ENCODE peak calls at places on chromosomes 4 and X, in four cellular contexts. V, Z, T and N are unnamed samples. For H3K4me1, the result is how much of the 10 kb centered on the place peaks cover.

GRCh38 chr4:125368684-125369083 is 53.9 kb downstream of the FAT4 start:
- DNase-seq in T (peak), V (no peak), Z (no peak), N (no peak)

GRCh38 chr4:81714251-81714650 is 242.5 kb upstream of the RASGEF1B start:
- DNase-seq in T (no peak), Z (no peak), V (no peak), N (no peak)

GRCh38 chr4:140252144-140252741 is 98.3 kb upstream of the MAML3 start:
- DNase-seq in V (peak), T (peak), Z (no peak), N (no peak)

GRCh38 chrX:133054761-133055385 is 42.0 kb downstream of the USP26 start:
- DNase-seq in T (no peak), V (no peak), Z (no peak), N (no peak)

GRCh38 chr4:56506110-56506705 is 617 bp downstream of the ARL9 start:
- DNase-seq in Z (no peak), V (no peak), T (peak), N (no peak)

GRCh38 chr4:101022151-101023024 is 324.9 kb downstream of the PPP3CA start:
- DNase-seq in Z (no peak), V (no peak), T (peak), N (no peak)

GRCh38 chrX:134236690-134237362 is at the start of gene CCDC160:
- DNase-seq in Z (peak), T (peak), V (peak), N (peak)

GRCh38 chr4:147928400-147928799 is 196.5 kb downstream of the ARHGAP10 start:
- DNase-seq in Z (no peak), V (no peak), T (no peak), N (no peak)

GRCh38 chr4:181365671-181366070 is 877.5 kb upstream of the TENM3 start:
- DNase-seq in V (no peak), T (no peak), Z (no peak), N (no peak)

GRCh38 chr4:37685726-37686372 is 327 bp downstream of the RELL1 start:
- DNase-seq in Z (peak), T (no peak), V (peak), N (no peak)

GRCh38 chr4:54657556-54658313 is at the start of gene KIT:
- DNase-seq in V (peak), Z (no peak), T (no peak), N (no peak)

GRCh38 chr4:182808673-182809416 is 108.3 kb downstream of the DCTD start:
- DNase-seq in T (peak), V (no peak), Z (no peak), N (peak)

GRCh38 chrX:71543316-71543715 is 10.4 kb downstream of the OGT start:
- DNase-seq in Z (no peak), T (peak), V (no peak), N (no peak)

GRCh38 chrX:132956421-132957210 is 1.8 kb downstream of the HS6ST2 start:
- DNase-seq in T (no peak), Z (no peak), V (no peak), N (no peak)

GRCh38 chrX:3651272-3651671 is 62.2 kb downstream of the PRKX start:
- DNase-seq in V (no peak), Z (no peak), T (no peak), N (peak)

GRCh38 chrX:18883234-18883960 is 100.5 kb downstream of the PHKA2 start:
- DNase-seq in T (no peak), Z (no peak), V (peak), N (no peak)

GRCh38 chr4:152591361-152591760 is 55.5 kb upstream of the FBXW7 start:
- DNase-seq in V (peak), T (peak), Z (no peak), N (no peak)

GRCh38 chr4:178633263-178633662 is 1191.0 kb upstream of the AGA start:
- DNase-seq in T (no peak), V (no peak), Z (no peak), N (no peak)

GRCh38 chrX:41692162-41692749 is 3.5 kb downstream of the GPR34 start:
- DNase-seq in V (no peak), Z (no peak), T (peak), N (no peak)

GRCh38 chr4:92520563-92520962 is 216.8 kb downstream of the GRID2 start:
- DNase-seq in V (no peak), T (no peak), Z (no peak), N (no peak)

GRCh38 chr4:53019485-53020382 is 157.6 kb downstream of the RASL11B start:
- DNase-seq in T (peak), Z (no peak), V (no peak), N (no peak)

GRCh38 chr4:24137596-24137962 is 247.7 kb upstream of the PPARGC1A start:
- DNase-seq in V (no peak), T (no peak), Z (no peak), N (no peak)

GRCh38 chrX:125203737-125204578 is 115.7 kb upstream of the TEX13C start:
- DNase-seq in T (no peak), V (no peak), Z (peak), N (no peak)

GRCh38 chr4:136867465-136867864 is 664.8 kb downstream of the PCDH18 start:
- DNase-seq in V (no peak), Z (no peak), T (no peak), N (no peak)

GRCh38 chrX:129524250-129524850 is 1.1 kb upstream of the SMARCA1 start:
- DNase-seq in T (no peak), V (no peak), Z (no peak), N (no peak)

GRCh38 chrX:48083212-48083611 is 11.8 kb upstream of the ZNF630 start:
- DNase-seq in T (peak), V (no peak), Z (peak), N (peak)

GRCh38 chrX:9163153-9163790 is 129.3 kb upstream of the FAM9B start:
- DNase-seq in Z (no peak), T (peak), V (no peak), N (peak)

GRCh38 chr4:74314944-74315343 is 6.7 kb downstream of the EPGN start:
- DNase-seq in T (no peak), Z (no peak), V (no peak), N (no peak)

GRCh38 chr4:116628598-116628997 is 456.8 kb downstream of the TRAM1L1 start:
- DNase-seq in T (no peak), V (no peak), Z (no peak), N (no peak)

GRCh38 chr4:103306870-103307345 is 108.8 kb upstream of the CENPE start:
- DNase-seq in V (peak), T (no peak), Z (no peak), N (no peak)

GRCh38 chr4:52869656-52870055 is 7.5 kb downstream of the RASL11B start:
- DNase-seq in Z (no peak), T (no peak), V (no peak), N (no peak)

GRCh38 chr4:47913858-47914218 is 545 bp downstream of the NFXL1 start:
- DNase-seq in Z (no peak), T (no peak), V (peak), N (no peak)

GRCh38 chrX:129651756-129652564 is 2.8 kb downstream of the APLN start:
- DNase-seq in V (no peak), T (no peak), Z (no peak), N (no peak)

GRCh38 chrX:153966283-153966688 is 5.3 kb downstream of the HCFC1 start:
- DNase-seq in T (peak), Z (no peak), V (peak), N (no peak)

GRCh38 chrX:139200346-139200745 is 330.2 kb upstream of the F9 start:
- DNase-seq in V (no peak), T (no peak), Z (no peak), N (no peak)

GRCh38 chr4:144695721-144696120 is 49.8 kb downstream of the HHIP start:
- DNase-seq in T (no peak), V (no peak), Z (no peak), N (no peak)

GRCh38 chrX:18793601-18794089 is 86.2 kb downstream of the PPEF1 start:
- DNase-seq in V (no peak), Z (no peak), T (no peak), N (peak)

GRCh38 chr4:69523385-69524132 is 27.9 kb upstream of the UGT2B4 start:
- DNase-seq in Z (no peak), V (no peak), T (peak), N (no peak)

GRCh38 chrX:145393702-145394235 is 146.5 kb downstream of the SPANXN1 start:
- DNase-seq in T (no peak), Z (no peak), V (no peak), N (no peak)

GRCh38 chrX:72121381-72121780 is 10.3 kb downstream of the RTL5 start:
- DNase-seq in V (peak), Z (peak), T (peak), N (peak)

GRCh38 chr4:98659106-98659592 is 738 bp upstream of the TSPAN5 start:
- DNase-seq in Z (no peak), V (no peak), T (peak), N (no peak)

GRCh38 chr4:98659741-98660507 is 1.5 kb upstream of the TSPAN5 start:
- DNase-seq in T (peak), Z (no peak), V (no peak), N (no peak)

GRCh38 chr4:98656443-98656842 is 2.0 kb downstream of the TSPAN5 start:
- DNase-seq in T (no peak), V (no peak), Z (no peak), N (no peak)

GRCh38 chr4:98658287-98659105 is at the start of gene TSPAN5:
- DNase-seq in V (peak), T (peak), Z (peak), N (peak)

GRCh38 chr4:98657531-98658286 is 702 bp downstream of the TSPAN5 start:
- DNase-seq in V (no peak), T (peak), Z (peak), N (peak)
- H3K4me1 ChIP-seq in V (under half), T (under half), Z (under half), N (half or more)

GRCh38 chr4:173192375-173193162 is 24.0 kb downstream of the GALNT7 start:
- DNase-seq in T (no peak), Z (no peak), V (no peak), N (no peak)
- H3K27ac ChIP-seq in T (no peak), Z (no peak), V (no peak), N (no peak)

DNA sequence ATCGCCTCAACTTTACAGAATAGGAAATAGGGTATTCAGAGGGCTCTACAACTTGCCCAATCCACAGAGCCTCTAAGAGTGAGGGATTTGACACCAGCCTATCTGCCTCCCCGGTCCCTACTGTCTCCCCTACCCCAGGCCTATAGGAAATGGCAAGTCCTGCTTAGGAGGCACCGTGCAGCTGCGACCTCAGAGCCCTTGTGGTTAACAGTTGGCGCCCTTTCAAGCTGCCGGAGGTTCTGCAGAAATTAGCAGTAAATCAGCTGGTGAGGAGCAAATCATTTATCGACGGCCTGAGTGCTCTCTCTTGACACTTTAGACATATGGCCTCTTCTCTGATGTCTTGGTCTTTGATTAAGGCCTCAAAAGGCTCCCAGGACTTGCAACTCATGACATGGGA is 96.9 kb downstream of the CLNK start:
- DNase-seq in V (no peak), T (peak), Z (no peak), N (no peak)
- H3K4me1 ChIP-seq in V (under half), T (under half), Z (under half), N (under half)

GRCh38 chr4:173656898-173657297 is 126.9 kb upstream of the HAND2 start:
- DNase-seq in Z (no peak), T (no peak), V (no peak), N (no peak)
- H3K27ac ChIP-seq in Z (no peak), T (no peak), V (no peak), N (no peak)

GRCh38 chr4:6692379-6692778 is 1.3 kb upstream of the S100P start:
- DNase-seq in V (no peak), T (no peak), Z (no peak), N (no peak)

GRCh38 chr4:6692806-6693205 is 872 bp upstream of the S100P start:
- DNase-seq in V (no peak), Z (no peak), T (no peak), N (no peak)

GRCh38 chr4:6694177-6694901 is 661 bp downstream of the S100P start:
- DNase-seq in V (no peak), Z (no peak), T (no peak), N (no peak)

GRCh38 chr4:6695660-6696581 is 2.2 kb downstream of the S100P start:
- DNase-seq in Z (no peak), V (no peak), T (no peak), N (peak)

DNA sequence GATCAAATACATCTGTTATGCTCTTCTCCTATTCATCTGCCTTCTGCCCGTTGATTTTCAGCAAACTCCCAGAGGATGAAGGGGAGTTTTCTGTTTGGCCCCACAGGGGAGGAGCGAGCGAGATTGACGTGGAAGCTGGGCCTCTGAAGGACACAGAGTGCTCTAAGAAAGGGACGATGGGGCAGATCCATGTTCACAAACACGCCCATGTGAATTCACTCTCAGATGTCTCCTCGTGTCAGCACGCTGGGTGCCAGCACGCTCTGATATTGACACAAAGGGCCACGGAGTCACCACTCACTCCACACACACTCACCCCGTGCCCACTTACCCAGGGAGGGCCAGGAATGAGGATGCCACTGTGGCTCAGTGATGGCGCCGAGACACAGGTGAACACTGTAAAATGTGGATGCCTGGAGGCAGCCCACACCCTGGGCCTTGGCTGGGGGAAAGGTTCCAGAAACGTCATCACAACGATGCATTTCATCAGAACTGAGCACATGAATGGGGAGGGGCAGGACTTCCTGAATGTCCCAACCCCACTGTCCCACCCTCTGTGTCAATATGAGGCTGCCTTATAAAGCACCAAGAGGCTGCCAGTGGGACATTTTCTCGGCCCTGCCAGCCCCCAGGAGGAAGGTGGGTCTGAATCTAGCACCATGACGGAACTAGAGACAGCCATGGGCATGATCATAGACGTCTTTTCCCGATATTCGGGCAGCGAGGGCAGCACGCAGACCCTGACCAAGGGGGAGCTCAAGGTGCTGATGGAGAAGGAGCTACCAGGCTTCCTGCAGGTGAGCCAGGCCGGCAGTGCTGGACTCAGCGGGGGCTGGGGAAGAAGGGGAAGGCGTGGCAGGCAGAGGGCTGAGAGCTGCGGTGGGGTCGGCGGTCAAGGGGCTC is at the start of gene S100P:
- DNase-seq in V (no peak), T (no peak), Z (no peak), N (no peak)
- H3K4me1 ChIP-seq in V (under half), T (under half), Z (under half), N (under half)

DNA sequence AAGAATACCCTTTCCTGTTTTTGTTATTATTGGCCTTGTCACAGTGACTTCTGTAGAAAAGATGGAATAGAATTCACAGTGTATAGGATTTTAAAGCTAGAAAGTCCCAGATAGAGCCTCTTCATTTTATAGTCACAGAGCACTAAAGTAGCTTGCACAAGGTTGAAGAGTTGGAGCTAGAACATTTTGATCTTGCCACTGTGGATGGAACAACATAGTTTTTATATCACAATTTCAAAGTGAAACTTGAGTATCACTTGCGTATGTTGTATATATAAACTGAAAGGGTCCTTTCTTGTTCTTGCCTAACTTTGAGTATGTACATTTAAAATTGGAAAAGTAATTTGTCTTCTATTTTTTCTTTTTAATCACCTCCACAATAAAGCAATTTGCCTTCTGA is 2.7 kb downstream of the USO1 start:
- DNase-seq in Z (no peak), V (no peak), T (no peak), N (no peak)
- H3K27ac ChIP-seq in Z (peak), V (peak), T (no peak), N (no peak)